ENCODE peak calls at places on chromosomes 12 and 14, in six cellular contexts. Q, S, C, E, P and U are unnamed samples.

GRCh38 chr14:91377700-91378652 is 39.6 kb downstream of the CCDC88C start:
- DNase-seq in E (no peak), C (no peak), Q (no peak), P (no peak), S (no peak), U (no peak)

GRCh38 chr12:2244013-2244861 is 191.4 kb downstream of the CACNA1C start:
- DNase-seq in C (no peak), Q (no peak), E (no peak), P (no peak), S (no peak), U (peak)

GRCh38 chr14:103123128-103123633 is at the start of gene TNFAIP2:
- DNase-seq in E (peak), P (peak), S (peak), Q (no peak), C (no peak), U (peak)

GRCh38 chr12:130815028-130815741 is 23.9 kb downstream of the STX2 start:
- DNase-seq in Q (peak), S (no peak), P (no peak), C (no peak), E (no peak), U (no peak)

GRCh38 chr14:75961662-75962061 is 20.1 kb downstream of the TGFB3 start:
- DNase-seq in E (no peak), P (no peak), Q (no peak), S (no peak), C (no peak), U (no peak)

GRCh38 chr14:60815371-60815770 is 80.8 kb downstream of the MNAT1 start:
- DNase-seq in E (no peak), S (no peak), P (no peak), Q (peak), C (no peak), U (no peak)

GRCh38 chr12:88644946-88645702 is 64.9 kb upstream of the KITLG start:
- DNase-seq in P (no peak), S (no peak), C (no peak), Q (no peak), E (no peak), U (no peak)

GRCh38 chr14:28635387-28635786 is 131.2 kb upstream of the FOXG1 start:
- DNase-seq in E (no peak), Q (peak), C (no peak), S (no peak), P (peak), U (peak)

GRCh38 chr12:65248656-65249633 is 29.5 kb upstream of the MSRB3 start:
- DNase-seq in Q (no peak), S (no peak), P (no peak), C (no peak), E (no peak), U (no peak)

GRCh38 chr14:34436118-34436905 is 25.7 kb downstream of the SPTSSA start:
- DNase-seq in Q (no peak), S (no peak), E (no peak), P (no peak), C (no peak), U (no peak)

GRCh38 chr12:2813573-2814185 is 1.2 kb downstream of the ITFG2 start:
- DNase-seq in C (no peak), E (no peak), P (peak), S (no peak), Q (no peak), U (peak)

GRCh38 chr12:70185301-70185700 is 57.9 kb upstream of the CNOT2 start:
- DNase-seq in E (no peak), C (no peak), P (no peak), Q (no peak), S (no peak), U (no peak)

GRCh38 chr12:102297412-102297811 is 99.8 kb upstream of the PMCH start:
- DNase-seq in S (no peak), Q (no peak), P (no peak), E (no peak), C (no peak), U (no peak)

GRCh38 chr12:89454080-89454848 is 70.3 kb downstream of the GALNT4 start:
- DNase-seq in P (no peak), S (no peak), E (no peak), C (no peak), Q (no peak), U (no peak)

GRCh38 chr12:124906606-124907261 is 7.7 kb downstream of the UBC start:
- DNase-seq in E (peak), Q (no peak), C (peak), S (peak), P (peak), U (peak)

DNA sequence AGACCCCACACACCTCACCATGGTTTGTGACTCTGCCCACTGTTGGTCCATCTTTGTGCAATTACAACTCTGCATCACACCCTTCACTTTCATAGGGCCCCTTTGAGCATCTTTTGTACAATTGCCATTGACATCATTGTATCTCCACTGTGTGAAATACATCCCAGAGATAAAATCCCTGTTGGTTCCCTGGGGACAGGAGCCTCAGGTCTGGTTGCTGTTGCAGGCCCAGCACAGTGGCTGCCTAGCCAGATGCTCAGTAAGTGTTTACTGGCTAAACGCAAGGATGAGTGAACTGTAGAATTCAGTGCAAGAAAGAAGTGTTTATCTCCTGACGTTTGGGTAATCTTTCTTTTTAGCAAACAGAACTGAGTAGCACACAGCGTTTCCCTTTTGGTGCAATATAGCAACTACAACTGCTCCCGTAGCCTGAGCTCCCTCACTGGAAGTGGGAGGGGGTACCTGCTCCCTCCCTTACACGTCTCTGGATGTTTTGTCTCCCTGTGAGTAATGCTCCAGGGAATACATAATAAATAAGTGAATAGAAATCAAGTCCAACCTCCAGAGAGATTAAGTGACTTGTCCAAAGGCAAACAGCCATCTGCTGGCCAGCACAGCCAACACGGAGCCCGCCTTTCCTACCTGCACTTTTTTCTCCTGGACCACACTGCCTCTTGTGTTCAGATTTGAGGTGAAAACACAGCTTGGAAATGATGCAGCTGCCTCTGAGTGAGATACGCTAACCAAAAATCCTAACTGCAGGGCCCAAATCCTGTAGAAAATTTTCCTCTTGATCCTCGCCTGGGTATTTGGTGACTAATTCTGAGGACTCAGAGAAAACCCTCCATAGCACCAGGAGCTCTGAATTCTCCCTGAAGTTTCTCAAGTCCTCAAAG is 27.4 kb downstream of the GALNT16 start:
- DNase-seq in P (peak), Q (no peak), S (no peak), C (no peak), E (no peak), U (no peak)
- TF ChIP-seq CTCF in P (no peak), Q (no peak), S (no peak), C (peak), E (no peak), U (no peak)

GRCh38 chr14:22882529-22883190 is 362 bp upstream of the REM2 start:
- DNase-seq in E (peak), C (no peak), Q (no peak), P (peak), S (no peak), U (peak)
- TF ChIP-seq CTCF in E (no peak), C (no peak), Q (no peak), P (no peak), S (no peak), U (no peak)

GRCh38 chr12:40446385-40446784 is 221.6 kb downstream of the LRRK2 start:
- DNase-seq in Q (no peak), C (no peak), S (no peak), E (no peak), P (peak), U (no peak)
- TF ChIP-seq CTCF in Q (peak), C (peak), S (peak), E (no peak), P (peak), U (peak)

GRCh38 chr12:14570231-14570630 is 2.5 kb upstream of the PLBD1 start:
- DNase-seq in Q (no peak), E (no peak), S (no peak), P (no peak), C (no peak), U (no peak)

GRCh38 chr12:14573118-14573517 is 5.4 kb upstream of the PLBD1 start:
- DNase-seq in Q (no peak), S (no peak), E (no peak), C (no peak), P (no peak), U (no peak)

GRCh38 chr12:14575585-14575984 is 7.9 kb upstream of the PLBD1 start:
- DNase-seq in E (no peak), P (no peak), Q (no peak), S (no peak), C (no peak), U (no peak)

GRCh38 chr12:14571779-14572178 is 4.1 kb upstream of the PLBD1 start:
- DNase-seq in E (no peak), C (no peak), S (no peak), Q (no peak), P (no peak), U (no peak)

GRCh38 chr12:14572401-14572800 is 4.7 kb upstream of the PLBD1 start:
- DNase-seq in S (no peak), E (no peak), C (no peak), Q (no peak), P (no peak), U (no peak)
- TF ChIP-seq CTCF in S (peak), E (no peak), C (no peak), Q (no peak), P (no peak), U (no peak)

DNA sequence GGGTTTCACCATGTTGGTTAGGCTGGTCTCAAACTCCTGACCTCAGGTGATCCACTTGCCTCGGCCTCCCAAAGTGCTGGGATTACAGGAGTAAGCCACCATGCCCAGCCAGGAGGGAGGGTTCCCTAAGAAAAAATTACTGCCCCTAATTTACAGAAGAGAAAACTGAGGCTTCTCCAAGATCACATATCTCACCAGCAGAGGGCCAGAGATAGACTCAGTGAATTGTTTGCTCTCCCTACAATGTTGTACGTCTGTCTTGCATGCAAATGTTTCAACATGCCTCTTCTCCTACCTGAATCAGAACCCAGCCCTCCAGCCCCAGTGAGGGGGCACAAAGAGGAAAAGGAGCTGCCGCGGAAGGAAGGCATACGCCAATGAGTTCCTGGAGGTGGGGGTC is 48.3 kb upstream of the TMEM263 start:
- DNase-seq in Q (no peak), E (no peak), S (no peak), P (no peak), C (no peak), U (no peak)
- TF ChIP-seq CTCF in Q (peak), E (no peak), S (no peak), P (no peak), C (no peak), U (no peak)